ENCODE peak calls at places on chromosomes 4 and X, in nine cellular contexts. K, E, A, T, G, R, N, L and Z are unnamed samples.

GRCh38 chr4:74041418-74041817 is 2.9 kb upstream of the CXCL3 start:
- DNase-seq in K (no peak), E (no peak), A (no peak), T (no peak), G (no peak), R (no peak), N (no peak), L (no peak), Z (no peak)

GRCh38 chr4:66893807-66894206 is 651.5 kb downstream of the CENPC start:
- DNase-seq in K (no peak), E (no peak), A (no peak), T (no peak), G (no peak), R (no peak), N (no peak), L (no peak), Z (no peak)

GRCh38 chrX:103831803-103832544 is at the start of gene RAB9B:
- DNase-seq in K (no peak), E (no peak), A (peak), T (peak), G (peak), R (peak), N (peak), L (peak), Z (no peak)

GRCh38 chr4:188780686-188781085 is 641.4 kb downstream of the TRIML1 start:
- DNase-seq in K (no peak), E (no peak), A (no peak), T (no peak), G (no peak), R (no peak), N (no peak), L (no peak), Z (no peak)

GRCh38 chr4:61162116-61162515 is 38.0 kb upstream of the ADGRL3 start:
- DNase-seq in K (no peak), E (no peak), A (no peak), T (no peak), G (no peak), R (no peak), N (no peak), L (no peak), Z (no peak)

GRCh38 chrX:108468486-108468885 is 28.8 kb downstream of the COL4A5 start:
- DNase-seq in K (no peak), E (no peak), A (no peak), T (no peak), G (no peak), R (no peak), N (no peak), L (no peak), Z (no peak)

GRCh38 chrX:10104958-10105658 is 51.7 kb upstream of the CLCN4 start:
- DNase-seq in K (no peak), E (no peak), A (no peak), T (no peak), G (no peak), R (no peak), N (no peak), L (no peak), Z (no peak)

GRCh38 chr4:1259966-1260365 is 11.0 kb upstream of the CTBP1 start:
- DNase-seq in K (no peak), E (no peak), A (no peak), T (no peak), G (no peak), R (no peak), N (no peak), L (no peak), Z (no peak)

GRCh38 chr4:24730256-24731001 is 64.9 kb upstream of the SOD3 start:
- DNase-seq in K (no peak), E (no peak), A (no peak), T (no peak), G (no peak), R (no peak), N (peak), L (no peak), Z (no peak)

GRCh38 chr4:87038837-87039715 is 104.3 kb downstream of the AFF1 start:
- DNase-seq in K (no peak), E (no peak), A (no peak), T (peak), G (no peak), R (peak), N (peak), L (no peak), Z (no peak)

GRCh38 chr4:156999175-156999517 is 27.5 kb upstream of the PDGFC start:
- DNase-seq in K (peak), E (no peak), A (no peak), T (peak), G (peak), R (peak), N (peak), L (no peak), Z (peak)

GRCh38 chr4:173530326-173531062 is 465 bp upstream of the HAND2 start:
- DNase-seq in K (no peak), E (no peak), A (no peak), T (no peak), G (no peak), R (no peak), N (no peak), L (no peak), Z (no peak)

GRCh38 chr4:172692701-172693100 is 475.9 kb upstream of the GALNT7 start:
- DNase-seq in K (no peak), E (no peak), A (no peak), T (no peak), G (no peak), R (no peak), N (no peak), L (no peak), Z (no peak)

GRCh38 chr4:1112821-1113182 is 562 bp downstream of the RNF212 start:
- DNase-seq in K (no peak), E (no peak), A (no peak), T (no peak), G (no peak), R (no peak), N (no peak), L (no peak), Z (no peak)

GRCh38 chr4:167020410-167020809 is 213.9 kb downstream of the SPOCK3 start:
- DNase-seq in K (peak), E (no peak), A (no peak), T (peak), G (no peak), R (no peak), N (no peak), L (no peak), Z (no peak)

GRCh38 chrX:146448791-146449190 is 360.8 kb upstream of the CXorf51B start:
- DNase-seq in K (no peak), E (no peak), A (no peak), T (no peak), G (no peak), R (no peak), N (no peak), L (no peak), Z (no peak)

GRCh38 chr4:40595981-40596380 is 33.7 kb downstream of the RBM47 start:
- DNase-seq in K (no peak), E (no peak), A (no peak), T (no peak), G (no peak), R (no peak), N (no peak), L (no peak), Z (no peak)

GRCh38 chrX:123424546-123424945 is 240.5 kb downstream of the GRIA3 start:
- DNase-seq in K (no peak), E (no peak), A (no peak), T (no peak), G (peak), R (no peak), N (no peak), L (no peak), Z (no peak)

GRCh38 chr4:28350485-28350884 is 1489.8 kb downstream of the STIM2 start:
- DNase-seq in K (no peak), E (no peak), A (no peak), T (no peak), G (no peak), R (no peak), N (no peak), L (no peak), Z (no peak)

GRCh38 chr4:79723507-79723906 is 315.5 kb upstream of the GK2 start:
- DNase-seq in K (no peak), E (no peak), A (no peak), T (no peak), G (no peak), R (no peak), N (no peak), L (no peak), Z (no peak)

GRCh38 chrX:136310411-136310810 is 9.6 kb downstream of the ADGRG4 start:
- DNase-seq in K (no peak), E (no peak), A (no peak), T (no peak), G (no peak), R (no peak), N (no peak), L (no peak), Z (no peak)

GRCh38 chrX:69150294-69150960 is 14.8 kb downstream of the PJA1 start:
- DNase-seq in K (peak), E (no peak), A (no peak), T (no peak), G (no peak), R (no peak), N (no peak), L (no peak), Z (peak)

GRCh38 chr4:169279111-169279510 is 8.4 kb upstream of the SH3RF1 start:
- DNase-seq in K (no peak), E (no peak), A (no peak), T (peak), G (no peak), R (no peak), N (no peak), L (no peak), Z (no peak)

GRCh38 chr4:2151544-2151943 is 90.4 kb downstream of the HAUS3 start:
- DNase-seq in K (no peak), E (no peak), A (no peak), T (no peak), G (no peak), R (no peak), N (no peak), L (no peak), Z (no peak)

GRCh38 chr4:76087007-76087769 is 12.7 kb downstream of the ART3 start:
- DNase-seq in K (peak), E (peak), A (no peak), T (peak), G (peak), R (peak), N (peak), L (no peak), Z (peak)

GRCh38 chrX:43707812-43708548 is 51.9 kb downstream of the MAOA start:
- DNase-seq in K (no peak), E (no peak), A (no peak), T (peak), G (no peak), R (peak), N (peak), L (no peak), Z (no peak)

GRCh38 chrX:153488231-153488914 is 6.4 kb upstream of the BGN start:
- DNase-seq in K (peak), E (no peak), A (no peak), T (peak), G (no peak), R (peak), N (no peak), L (no peak), Z (no peak)

GRCh38 chr4:148265627-148266026 is 176.6 kb downstream of the NR3C2 start:
- DNase-seq in K (peak), E (no peak), A (no peak), T (no peak), G (no peak), R (no peak), N (no peak), L (no peak), Z (no peak)

GRCh38 chrX:105706041-105706440 is 116.3 kb upstream of the NRK start:
- DNase-seq in K (no peak), E (no peak), A (no peak), T (no peak), G (no peak), R (no peak), N (no peak), L (no peak), Z (no peak)
- TF ChIP-seq POLR2AphosphoS5 in K (no peak), E (no peak), A (no peak), T (no peak), G (no peak), R (no peak), N (no peak), L (no peak), Z (no peak)

GRCh38 chr4:176319704-176320339 is at the start of gene SPCS3:
- DNase-seq in K (peak), E (peak), A (peak), T (peak), G (peak), R (peak), N (peak), L (peak), Z (peak)
- TF ChIP-seq POLR2AphosphoS5 in K (peak), E (peak), A (peak), T (peak), G (peak), R (peak), N (peak), L (peak), Z (peak)

GRCh38 chr4:7823416-7823824 is 116.2 kb downstream of the AFAP1 start:
- DNase-seq in K (peak), E (no peak), A (no peak), T (peak), G (no peak), R (peak), N (peak), L (no peak), Z (no peak)
- TF ChIP-seq POLR2AphosphoS5 in K (no peak), E (no peak), A (no peak), T (no peak), G (no peak), R (peak), N (peak), L (no peak), Z (no peak)

GRCh38 chr4:14812101-14812500 is 190.2 kb upstream of the CPEB2 start:
- DNase-seq in K (no peak), E (no peak), A (no peak), T (no peak), G (no peak), R (no peak), N (no peak), L (no peak), Z (no peak)
- TF ChIP-seq POLR2AphosphoS5 in K (no peak), E (no peak), A (no peak), T (no peak), G (no peak), R (no peak), N (no peak), L (no peak), Z (no peak)

DNA sequence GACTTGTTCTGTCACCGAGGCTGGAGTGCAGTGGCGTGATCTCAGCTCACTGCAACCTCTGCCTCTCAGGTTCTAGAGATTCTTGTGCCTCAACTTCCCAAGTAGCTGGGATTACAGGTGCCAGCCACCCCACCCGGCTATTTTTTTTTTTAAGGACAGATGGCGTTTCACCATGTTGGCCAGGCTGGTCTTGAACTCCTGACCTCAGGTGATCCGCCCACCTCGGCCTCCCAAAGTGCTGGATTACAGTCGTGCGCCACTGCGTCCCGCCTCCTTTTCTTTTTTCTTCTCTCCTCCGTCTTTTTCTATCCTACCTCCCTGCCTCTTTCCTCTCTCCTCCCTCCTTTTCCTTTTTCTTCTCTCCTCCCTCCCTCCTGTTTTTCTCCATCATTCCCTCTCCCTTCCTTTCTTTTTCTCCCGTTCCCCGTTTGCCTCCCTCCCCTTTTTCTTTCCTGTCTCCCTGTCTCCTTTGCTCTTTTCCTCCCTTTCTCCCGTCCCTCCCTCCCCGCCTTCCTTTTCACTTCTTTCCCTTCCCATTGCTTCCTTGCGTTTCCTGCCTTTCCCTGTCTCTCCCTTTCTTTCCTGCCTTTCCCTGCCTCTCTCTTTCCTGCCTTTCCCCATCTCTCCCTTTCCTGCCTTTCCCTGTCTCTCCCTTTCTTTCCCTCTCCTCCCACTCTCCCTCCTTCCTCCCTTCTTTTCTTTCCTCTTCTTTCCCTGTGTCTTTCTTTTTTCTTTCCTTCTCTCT is 2.1 kb upstream of the SLC25A6 start:
- DNase-seq in K (no peak), E (no peak), A (no peak), T (no peak), G (no peak), R (peak), N (no peak), L (no peak), Z (no peak)
- TF ChIP-seq POLR2AphosphoS5 in K (no peak), E (no peak), A (no peak), T (no peak), G (no peak), R (no peak), N (no peak), L (no peak), Z (no peak)

DNA sequence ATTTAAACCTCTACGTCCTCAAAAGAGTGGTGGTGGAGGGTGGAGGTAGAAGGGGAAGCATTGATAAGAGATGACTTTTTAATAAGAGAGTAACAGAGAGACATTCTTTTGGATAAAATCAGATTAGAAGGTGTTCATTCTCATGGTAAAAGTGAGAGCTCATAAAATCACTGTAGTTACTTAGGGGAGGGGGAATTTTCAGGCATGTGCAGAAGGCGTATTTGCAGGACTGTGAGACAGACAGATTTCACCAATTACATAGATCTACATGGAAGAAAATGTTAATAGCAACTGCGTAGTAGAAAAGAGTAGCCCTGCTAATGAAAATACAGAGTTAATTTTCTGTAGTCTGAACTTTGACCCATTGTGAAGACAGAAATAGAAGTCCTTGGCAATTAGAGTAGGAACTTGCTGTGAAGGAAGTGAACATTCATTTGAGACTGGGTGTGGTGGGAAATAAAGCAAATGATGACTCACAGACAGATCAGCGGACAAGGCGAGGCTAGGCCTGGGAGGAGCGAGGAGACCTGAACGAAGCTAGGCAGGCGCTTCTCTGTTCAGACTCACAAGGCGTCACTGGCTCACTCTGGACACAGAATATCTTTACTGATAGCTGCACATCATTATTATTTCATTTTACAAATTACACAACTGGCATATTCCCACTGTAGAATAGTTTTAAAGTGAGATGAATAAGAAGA is 57.2 kb upstream of the FAM9C start:
- DNase-seq in K (no peak), E (peak), A (no peak), T (peak), G (peak), R (peak), N (peak), L (no peak), Z (peak)
- TF ChIP-seq POLR2AphosphoS5 in K (no peak), E (no peak), A (no peak), T (peak), G (no peak), R (peak), N (peak), L (no peak), Z (peak)

GRCh38 chr4:186500721-186501304 is 54.6 kb downstream of the MTNR1A start:
- DNase-seq in K (no peak), E (no peak), A (no peak), T (no peak), G (no peak), R (no peak), N (no peak), L (no peak), Z (no peak)
- TF ChIP-seq POLR2AphosphoS5 in K (no peak), E (no peak), A (no peak), T (no peak), G (no peak), R (no peak), N (no peak), L (no peak), Z (no peak)

DNA sequence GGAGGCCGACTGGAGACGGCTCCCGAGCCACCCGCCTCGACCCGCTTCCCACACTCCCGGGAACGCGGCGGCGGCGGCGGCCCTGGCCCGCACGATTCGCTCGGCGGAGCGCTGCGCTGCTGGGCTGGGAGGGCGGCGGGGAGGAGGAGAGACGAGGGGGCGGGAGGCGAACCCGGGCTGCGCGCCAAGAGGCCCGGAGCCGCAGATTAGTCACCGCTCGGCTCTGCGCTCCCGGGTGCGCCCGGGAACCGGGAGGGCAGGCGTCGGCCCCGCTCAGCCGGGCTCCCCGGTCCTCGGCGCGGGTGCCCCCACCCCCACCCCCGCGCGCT is 11.2 kb upstream of the BCOR start:
- DNase-seq in K (no peak), E (no peak), A (peak), T (peak), G (no peak), R (peak), N (peak), L (no peak), Z (no peak)
- TF ChIP-seq POLR2AphosphoS5 in K (no peak), E (no peak), A (no peak), T (peak), G (no peak), R (peak), N (peak), L (no peak), Z (peak)

GRCh38 chr4:150781108-150781663 is 199.2 kb downstream of the MAB21L2 start:
- DNase-seq in K (no peak), E (no peak), A (no peak), T (no peak), G (no peak), R (no peak), N (no peak), L (no peak), Z (no peak)
- TF ChIP-seq POLR2AphosphoS5 in K (no peak), E (no peak), A (no peak), T (no peak), G (no peak), R (no peak), N (no peak), L (no peak), Z (no peak)

GRCh38 chrX:119606508-119607389 is 525 bp upstream of the NKRF start:
- DNase-seq in K (no peak), E (no peak), A (no peak), T (no peak), G (peak), R (no peak), N (no peak), L (no peak), Z (peak)
- TF ChIP-seq POLR2AphosphoS5 in K (peak), E (peak), A (no peak), T (no peak), G (no peak), R (no peak), N (no peak), L (no peak), Z (no peak)